ENCODE peak calls at places on chromosomes 13 and 19, in seven cellular contexts. F is SK-N-SH, B is HCT116, P is Panc1, I is H1, N is HepG2, C is GM12878. S is an unnamed sample.

GRCh38 chr19:42273407-42274064 is 4.5 kb downstream of the CIC start:
- DNase-seq in B (no peak), F (no peak), I (no peak), C (no peak), N (no peak), P (no peak), S (no peak)

GRCh38 chr13:48431987-48432615 is 19.2 kb upstream of the LPAR6 start:
- DNase-seq in P (no peak), F (no peak), I (no peak), B (no peak), N (peak), C (no peak), S (no peak)

GRCh38 chr13:94329754-94330551 is 149.5 kb downstream of the DCT start:
- DNase-seq in P (peak), I (no peak), N (peak), C (no peak), B (no peak), F (no peak), S (no peak)

GRCh38 chr19:47168065-47168464 is 37.4 kb downstream of the SAE1 start:
- DNase-seq in B (no peak), F (no peak), N (no peak), I (no peak), P (no peak), C (no peak), S (no peak)

GRCh38 chr19:14347999-14348889 is 33.0 kb upstream of the ADGRE5 start:
- DNase-seq in P (no peak), I (peak), C (no peak), B (no peak), N (peak), F (peak), S (peak)

GRCh38 chr13:93231867-93232266 is 5.3 kb downstream of the GPC6 start:
- DNase-seq in P (no peak), F (no peak), I (no peak), N (peak), B (no peak), C (no peak), S (no peak)

GRCh38 chr13:31910633-31911032 is 120.9 kb upstream of the FRY start:
- DNase-seq in B (no peak), C (no peak), F (no peak), I (no peak), P (no peak), N (no peak), S (no peak)

GRCh38 chr13:107185889-107186288 is 618.0 kb upstream of the ARGLU1 start:
- DNase-seq in I (no peak), B (no peak), F (no peak), P (no peak), N (no peak), C (no peak), S (no peak)

GRCh38 chr13:95404141-95404882 is 103.1 kb upstream of the ABCC4 start:
- DNase-seq in P (peak), F (peak), B (peak), C (peak), N (peak), I (peak), S (peak)

GRCh38 chr13:29362849-29363604 is 232.5 kb downstream of the SLC7A1 start:
- DNase-seq in F (peak), B (peak), N (peak), P (peak), I (peak), C (peak), S (peak)

GRCh38 chr13:97466782-97467181 is 32.8 kb downstream of the RAP2A start:
- DNase-seq in I (no peak), F (no peak), N (no peak), C (no peak), P (no peak), B (no peak), S (no peak)

GRCh38 chr13:47334173-47334572 is 437.3 kb upstream of the HTR2A start:
- DNase-seq in B (no peak), N (no peak), F (no peak), C (no peak), I (no peak), P (no peak), S (no peak)

GRCh38 chr19:1252818-1253513 is 4.6 kb downstream of the MIDN start:
- DNase-seq in N (peak), B (no peak), P (no peak), F (peak), I (no peak), C (no peak), S (peak)

GRCh38 chr19:416416-416815 is 7.5 kb upstream of the C2CD4C start:
- DNase-seq in P (no peak), I (no peak), B (no peak), N (no peak), C (no peak), F (no peak), S (no peak)

GRCh38 chr13:41019027-41019487 is at the start of gene ELF1:
- DNase-seq in F (no peak), B (peak), I (no peak), P (no peak), C (peak), N (peak), S (peak)

GRCh38 chr13:87208636-87209035 is 462.5 kb upstream of the SLITRK5 start:
- DNase-seq in B (no peak), P (no peak), C (no peak), F (no peak), I (no peak), N (no peak), S (no peak)

GRCh38 chr13:50387124-50387581 is 371.9 kb downstream of the KCNRG start:
- DNase-seq in P (no peak), F (peak), B (no peak), I (peak), C (no peak), N (peak), S (peak)

GRCh38 chr13:43804461-43805070 is 17.8 kb upstream of the ENOX1 start:
- DNase-seq in F (peak), I (no peak), B (peak), N (peak), C (peak), P (peak), S (peak)

GRCh38 chr13:87680298-87680697 is 9.1 kb downstream of the SLITRK5 start:
- DNase-seq in N (no peak), B (no peak), I (no peak), P (no peak), C (no peak), F (peak), S (no peak)

GRCh38 chr19:15701757-15702589 is 25.9 kb upstream of the OR10H2 start:
- DNase-seq in F (no peak), N (peak), C (no peak), B (no peak), I (no peak), P (no peak), S (no peak)

GRCh38 chr13:101149735-101150380 is 266.4 kb downstream of the NALCN start:
- DNase-seq in C (no peak), P (no peak), B (no peak), N (no peak), F (peak), I (no peak), S (peak)

GRCh38 chr19:1616875-1617274 is 11.6 kb upstream of the UQCR11 start:
- DNase-seq in P (no peak), C (no peak), N (no peak), F (no peak), I (no peak), B (no peak), S (no peak)

GRCh38 chr13:106182404-106182803 is 353.1 kb downstream of the EFNB2 start:
- DNase-seq in P (no peak), I (no peak), N (no peak), C (no peak), B (peak), F (no peak), S (no peak)

GRCh38 chr19:8120636-8121480 is 28.5 kb downstream of the FBN3 start:
- DNase-seq in C (no peak), N (no peak), F (no peak), P (no peak), B (no peak), I (peak), S (no peak)

GRCh38 chr19:9939301-9939913 is 3.1 kb upstream of the OLFM2 start:
- DNase-seq in N (no peak), B (no peak), C (no peak), P (no peak), F (no peak), I (no peak), S (no peak)

GRCh38 chr19:23800868-23801267 is 42.2 kb upstream of the ZNF681 start:
- DNase-seq in P (no peak), F (no peak), N (no peak), B (no peak), I (no peak), C (no peak), S (no peak)

GRCh38 chr13:78827471-78827870 is 168.5 kb upstream of the OBI1 start:
- DNase-seq in C (no peak), N (no peak), B (no peak), P (no peak), I (no peak), F (no peak), S (no peak)

GRCh38 chr13:41565221-41565620 is 107.9 kb downstream of the RGCC start:
- DNase-seq in C (no peak), I (no peak), P (no peak), F (no peak), B (no peak), N (peak), S (no peak)

GRCh38 chr19:15323496-15324235 is 8.7 kb downstream of the BRD4 start:
- DNase-seq in I (no peak), B (no peak), C (no peak), F (no peak), N (peak), P (no peak), S (peak)

GRCh38 chr13:59111711-59112110 is 1052.0 kb downstream of the DIAPH3 start:
- DNase-seq in N (no peak), P (no peak), B (no peak), C (no peak), F (no peak), I (no peak), S (no peak)

GRCh38 chr13:53137777-53138176 is 109.2 kb downstream of the OLFM4 start:
- DNase-seq in I (no peak), B (no peak), N (no peak), F (no peak), C (no peak), P (no peak), S (no peak)

GRCh38 chr19:1252221-1252817 is 3.9 kb downstream of the MIDN start:
- DNase-seq in B (no peak), N (no peak), F (peak), C (no peak), P (no peak), I (no peak), S (peak)

GRCh38 chr19:16585808-16586476 is 13.7 kb upstream of the SLC35E1 start:
- DNase-seq in B (no peak), C (peak), F (no peak), I (no peak), N (no peak), P (no peak), S (no peak)

GRCh38 chr13:72727417-72728289 is at the start of the genes BORA and MZT1:
- DNase-seq in F (peak), I (peak), B (peak), P (peak), N (peak), C (peak), S (peak)

GRCh38 chr13:99339736-99340392 is 32.7 kb upstream of the GPR183 start:
- DNase-seq in F (no peak), B (no peak), I (peak), P (no peak), C (no peak), N (no peak), S (peak)

GRCh38 chr13:47897411-47898050 is 103.5 kb downstream of the SUCLA2 start:
- DNase-seq in I (no peak), P (no peak), B (no peak), N (peak), C (no peak), F (no peak), S (no peak)

GRCh38 chr13:105774739-105775460 is 760.6 kb downstream of the EFNB2 start:
- DNase-seq in I (no peak), P (no peak), F (no peak), N (peak), C (no peak), B (peak), S (no peak)

GRCh38 chr19:58128041-58128685 is 22.4 kb downstream of the ZNF329 start:
- DNase-seq in P (no peak), C (no peak), B (no peak), N (no peak), I (no peak), F (no peak), S (no peak)

GRCh38 chr19:2986951-2987491 is 9.7 kb downstream of the TLE6 start:
- DNase-seq in P (no peak), F (peak), B (no peak), C (no peak), I (peak), N (no peak), S (peak)
- TF ChIP-seq SIN3A in P (no peak), F (no peak), B (no peak), C (no peak), I (no peak), N (no peak), S (no peak)

DNA sequence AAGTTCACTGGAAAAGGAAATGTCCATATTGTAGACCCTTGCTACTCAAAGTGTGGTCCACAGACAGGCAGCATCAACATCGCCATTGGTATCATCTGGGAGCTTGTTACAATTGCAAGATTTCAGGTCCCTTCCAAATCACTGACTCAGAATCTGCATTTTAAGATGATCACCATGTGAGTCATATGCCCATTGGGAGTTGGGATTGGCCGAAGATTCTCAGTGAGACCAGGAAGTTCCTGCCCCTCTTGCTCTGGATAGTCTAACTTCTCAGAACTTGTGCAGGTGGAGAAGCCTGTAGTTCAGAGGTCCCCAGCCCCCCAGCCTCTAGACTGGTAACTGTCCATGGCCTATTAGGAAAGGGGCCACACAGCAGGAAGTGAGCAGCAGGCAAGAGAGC is 48.9 kb upstream of the URAD start:
- DNase-seq in P (no peak), C (no peak), B (peak), I (no peak), N (no peak), F (no peak), S (no peak)
- TF ChIP-seq SIN3A in P (no peak), C (no peak), B (no peak), I (no peak), N (no peak), F (no peak), S (no peak)

DNA sequence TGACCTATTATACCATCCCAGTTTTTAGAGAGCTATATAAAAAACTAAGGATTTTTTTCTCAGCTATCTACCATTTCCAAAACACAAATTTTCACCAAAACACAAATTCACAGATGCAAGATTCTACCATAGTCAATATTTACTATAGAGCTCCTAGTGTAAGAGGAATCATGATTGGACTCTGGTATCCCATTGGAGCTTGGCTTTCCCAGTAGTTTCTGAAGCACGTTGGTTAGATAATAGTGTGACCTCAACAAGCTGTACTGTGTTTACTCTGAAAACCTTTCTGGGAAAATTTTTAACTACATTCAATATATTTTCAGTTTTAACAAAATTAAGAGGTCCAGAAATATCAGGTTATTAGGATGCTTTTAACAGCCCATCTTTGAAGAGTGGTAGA is 660.6 kb upstream of the SLC10A2 start:
- DNase-seq in P (no peak), F (no peak), N (no peak), I (no peak), C (no peak), B (no peak), S (no peak)
- TF ChIP-seq SIN3A in P (no peak), F (no peak), N (no peak), I (no peak), C (no peak), B (no peak), S (no peak)

GRCh38 chr19:49364083-49364687 is 508 bp downstream of the DKKL1 start:
- DNase-seq in I (no peak), P (no peak), B (no peak), N (no peak), F (no peak), C (no peak), S (peak)
- TF ChIP-seq SIN3A in I (no peak), P (no peak), B (no peak), N (no peak), F (no peak), C (no peak), S (no peak)

DNA sequence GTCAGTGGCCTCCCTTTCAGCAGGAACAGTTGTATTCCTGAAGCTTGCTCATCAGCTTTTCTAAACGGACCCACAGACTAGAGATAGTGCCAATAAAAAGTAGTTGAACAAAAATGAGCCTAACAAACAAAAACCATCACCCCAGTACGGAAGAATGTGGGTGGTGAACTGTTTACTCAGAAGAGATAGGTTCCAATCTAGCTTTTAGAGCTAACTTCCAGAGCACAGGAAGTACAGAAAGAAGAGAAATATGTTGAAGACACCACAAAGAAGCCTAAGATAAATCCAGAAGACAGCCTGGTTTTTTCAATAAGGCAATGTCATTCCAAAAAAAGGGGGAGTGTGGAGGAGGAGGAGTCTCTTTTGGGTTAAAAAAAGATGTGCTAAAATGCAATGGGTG is 2.8 kb upstream of the LMO7 start:
- DNase-seq in I (no peak), N (peak), B (no peak), P (no peak), F (no peak), C (no peak), S (no peak)
- TF ChIP-seq SIN3A in I (no peak), N (no peak), B (no peak), P (no peak), F (no peak), C (no peak), S (no peak)

GRCh38 chr19:30070970-30071632 is 129.1 kb downstream of the URI1 start:
- DNase-seq in C (no peak), I (no peak), N (no peak), F (peak), B (no peak), P (no peak), S (no peak)
- TF ChIP-seq SIN3A in C (no peak), I (no peak), N (no peak), F (no peak), B (no peak), P (no peak), S (no peak)

GRCh38 chr19:29774126-29774525 is 37.7 kb upstream of the CCNE1 start:
- DNase-seq in P (no peak), B (no peak), C (no peak), I (no peak), F (no peak), N (no peak), S (no peak)

GRCh38 chr19:29771708-29772415 is 39.9 kb upstream of the CCNE1 start:
- DNase-seq in P (peak), B (peak), C (no peak), N (peak), F (peak), I (peak), S (peak)

GRCh38 chr19:29773141-29773540 is 38.6 kb upstream of the CCNE1 start:
- DNase-seq in N (no peak), F (no peak), I (no peak), P (no peak), C (no peak), B (no peak), S (no peak)

GRCh38 chr19:29770653-29771052 is 41.1 kb upstream of the CCNE1 start:
- DNase-seq in C (no peak), I (no peak), N (no peak), P (no peak), F (no peak), B (no peak), S (no peak)

DNA sequence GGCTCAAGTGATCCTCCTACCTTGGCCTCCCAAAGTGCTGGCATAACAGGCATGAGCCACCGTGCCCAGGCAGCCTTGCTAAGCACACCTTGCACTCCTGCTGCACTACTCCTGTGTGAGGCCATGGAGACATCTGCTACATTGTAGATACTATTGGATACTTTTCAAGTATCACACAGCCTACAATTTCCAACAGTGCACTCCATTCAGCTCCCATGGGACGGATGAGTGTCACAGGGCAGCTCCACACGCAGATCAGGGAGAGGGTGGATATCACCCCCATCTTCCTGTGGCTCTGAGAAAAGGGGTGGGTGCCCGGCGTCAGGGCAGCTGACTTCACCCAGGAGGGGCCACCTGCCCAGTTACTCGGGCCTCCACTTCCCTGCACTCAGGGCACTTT is 39.1 kb upstream of the CCNE1 start:
- DNase-seq in F (no peak), B (no peak), N (no peak), C (no peak), I (no peak), P (no peak), S (no peak)
- TF ChIP-seq SIN3A in F (no peak), B (no peak), N (no peak), C (no peak), I (no peak), P (no peak), S (no peak)

GRCh38 chr13:30429721-30430694 is 7.7 kb downstream of the UBE2L5 start:
- DNase-seq in P (peak), B (peak), C (peak), I (no peak), F (no peak), N (no peak), S (peak)
- TF ChIP-seq SIN3A in P (no peak), B (no peak), C (no peak), I (no peak), F (no peak), N (no peak), S (no peak)

GRCh38 chr19:31578326-31578725 is 229.1 kb upstream of the TSHZ3 start:
- DNase-seq in I (no peak), C (no peak), N (no peak), F (no peak), P (no peak), B (no peak), S (no peak)
- TF ChIP-seq SIN3A in I (no peak), C (no peak), N (no peak), F (no peak), P (no peak), B (no peak), S (no peak)